ENCODE peak calls at places on chromosomes 2 and 18, in six cellular contexts. J is immature natural killer cell, W is progenitor cell of endocrine pancreas, T is NCI-H510A, L is NCI-H460, X is SK-N-SH. F is an unnamed sample.
A peak's percentile ranks its signal among the peaks of the same experiment; 100 is the strongest.

GRCh38 chr2:26905341-26906198 is 57.6 kb downstream of the DPYSL5 start:
- DNase-seq in T (no peak), W (no peak), L (no peak), J (no peak), X (no peak), F (no peak)

GRCh38 chr2:127208313-127208712 is 11.8 kb downstream of the CYP27C1 start:
- DNase-seq in X (no peak), J (no peak), W (no peak), L (no peak), T (peak; percentile 84), F (no peak)

GRCh38 chr18:75533954-75534353 is 106.5 kb upstream of the SMIM21 start:
- DNase-seq in X (no peak), L (no peak), T (no peak), W (no peak), J (no peak), F (no peak)

GRCh38 chr2:240384711-240385450 is 50.6 kb upstream of the GPC1 start:
- DNase-seq in W (no peak), L (no peak), T (no peak), J (no peak), X (no peak), F (no peak)

GRCh38 chr2:61670591-61671503 is 132.7 kb upstream of the XPO1 start:
- DNase-seq in J (no peak), X (no peak), T (no peak), L (peak; percentile 47), W (no peak), F (no peak)

GRCh38 chr2:179268277-179268935 is 3.8 kb upstream of the SESTD1 start:
- DNase-seq in L (peak; percentile 54), T (no peak), J (no peak), W (no peak), X (no peak), F (no peak)

GRCh38 chr2:154187948-154188347 is 316.2 kb downstream of the GALNT13 start:
- DNase-seq in W (no peak), X (no peak), T (no peak), J (no peak), L (no peak), F (no peak)

GRCh38 chr2:25339791-25340339 is 1.9 kb downstream of the DNMT3A start:
- DNase-seq in J (no peak), W (no peak), T (peak; percentile 78), L (no peak), X (no peak), F (no peak)

GRCh38 chr2:224646242-224646846 is 61.2 kb upstream of the CUL3 start:
- DNase-seq in T (no peak), W (no peak), X (peak; percentile 64), J (no peak), L (peak; percentile 15), F (peak; percentile 42)

GRCh38 chr2:239145106-239145505 is 255.7 kb downstream of the HDAC4 start:
- DNase-seq in L (no peak), X (no peak), T (no peak), W (no peak), J (no peak), F (no peak)

GRCh38 chr2:147250652-147251356 is 594.0 kb upstream of the ACVR2A start:
- DNase-seq in T (no peak), X (no peak), L (no peak), W (no peak), J (no peak), F (no peak)

GRCh38 chr2:235458839-235459273 is 35.0 kb upstream of the AGAP1 start:
- DNase-seq in X (no peak), T (no peak), W (no peak), L (peak; percentile 54), J (no peak), F (no peak)

GRCh38 chr18:68085251-68085650 is 568.7 kb upstream of the DSEL start:
- DNase-seq in J (no peak), L (no peak), T (no peak), W (no peak), X (no peak), F (no peak)

GRCh38 chr2:160909781-160910242 is 250.4 kb upstream of the TANK start:
- DNase-seq in J (no peak), T (no peak), X (no peak), L (no peak), W (no peak), F (no peak)

GRCh38 chr2:176473177-176473576 is 203.9 kb downstream of the MTX2 start:
- DNase-seq in W (no peak), L (no peak), T (no peak), X (no peak), J (no peak), F (no peak)

GRCh38 chr2:69046221-69046662 is 33.3 kb downstream of the ANTXR1 start:
- DNase-seq in W (no peak), T (no peak), J (no peak), L (peak; percentile 59), X (no peak), F (no peak)

GRCh38 chr18:76348267-76349066 is 146.6 kb downstream of the ZNF516 start:
- DNase-seq in T (peak; percentile 74), L (no peak), X (no peak), W (peak; percentile 43), J (peak; percentile 3), F (no peak)

GRCh38 chr2:39851691-39852110 is 72.6 kb upstream of the THUMPD2 start:
- DNase-seq in X (no peak), W (no peak), T (no peak), L (no peak), J (no peak), F (no peak)

GRCh38 chr2:209367091-209367747 is 56.6 kb upstream of the MAP2 start:
- DNase-seq in J (no peak), T (no peak), W (no peak), X (no peak), L (no peak), F (no peak)

GRCh38 chr2:195330513-195330956 is 326.5 kb upstream of the SLC39A10 start:
- DNase-seq in W (no peak), J (no peak), X (no peak), T (no peak), L (no peak), F (no peak)

GRCh38 chr2:62654423-62654791 is 51.1 kb upstream of the EHBP1 start:
- DNase-seq in W (no peak), X (no peak), L (no peak), J (no peak), T (no peak), F (no peak)

GRCh38 chr2:160454070-160454797 is 39.4 kb downstream of the RBMS1 start:
- DNase-seq in X (no peak), L (no peak), T (no peak), J (no peak), W (no peak), F (no peak)

GRCh38 chr2:225616372-225616771 is 216.9 kb downstream of the NYAP2 start:
- DNase-seq in J (no peak), T (no peak), X (no peak), W (no peak), L (no peak), F (no peak)

GRCh38 chr2:46335404-46335965 is 38.3 kb downstream of the EPAS1 start:
- DNase-seq in W (no peak), T (peak; percentile 54), J (no peak), L (no peak), X (no peak), F (no peak)

GRCh38 chr2:38213619-38214018 is 137.7 kb upstream of the CYP1B1 start:
- DNase-seq in J (no peak), T (no peak), W (no peak), X (no peak), L (no peak), F (no peak)

GRCh38 chr18:62937065-62937464 is 221.7 kb downstream of the PHLPP1 start:
- DNase-seq in J (no peak), T (no peak), L (no peak), X (no peak), W (no peak), F (no peak)

GRCh38 chr18:8116346-8117007 is 492.8 kb upstream of the RAB12 start:
- DNase-seq in J (no peak), T (no peak), L (no peak), X (no peak), W (no peak), F (no peak)

GRCh38 chr2:108607706-108608301 is 73.5 kb downstream of the LIMS1 start:
- DNase-seq in T (no peak), L (peak; percentile 32), X (peak; percentile 33), J (no peak), W (no peak), F (no peak)

GRCh38 chr2:202589582-202589949 is 45.2 kb upstream of the FAM117B start:
- DNase-seq in T (no peak), W (no peak), J (no peak), L (no peak), X (no peak), F (no peak)